ENCODE peak calls at places on chromosomes 11 and 22, in four cellular contexts. K is neural progenitor cell, Q is A549, D is HL-60. E is an unnamed sample.

GRCh38 chr11:108551653-108552462 is 41.7 kb downstream of the EXPH5 start:
- DNase-seq in K (peak; percentile 32), Q (no peak), D (no peak), E (no peak)

GRCh38 chr22:30226192-30226832 is 20.2 kb downstream of the LIF start:
- DNase-seq in K (no peak), Q (peak; percentile 58), D (no peak), E (no peak)

GRCh38 chr22:49168219-49168813 is 659.4 kb downstream of the BRD1 start:
- DNase-seq in K (no peak), Q (no peak), D (no peak), E (no peak)

GRCh38 chr11:39149214-39149613 is 2310.2 kb downstream of the LRRC4C start:
- DNase-seq in K (no peak), Q (no peak), D (no peak), E (no peak)

GRCh38 chr11:27700351-27701261 is at the start of gene BDNF:
- DNase-seq in K (peak; percentile 72), Q (peak; percentile 49), D (no peak), E (no peak)

GRCh38 chr22:49017769-49018330 is 809.8 kb downstream of the BRD1 start:
- DNase-seq in K (no peak), Q (no peak), D (no peak), E (no peak)

GRCh38 chr11:75425422-75425821 is 7.6 kb downstream of the KLHL35 start:
- DNase-seq in K (peak; percentile 71), Q (peak; percentile 60), D (no peak), E (no peak)

GRCh38 chr11:31397239-31397834 is 27.7 kb downstream of the DNAJC24 start:
- DNase-seq in K (peak; percentile 23), Q (peak; percentile 5), D (no peak), E (no peak)

DNA sequence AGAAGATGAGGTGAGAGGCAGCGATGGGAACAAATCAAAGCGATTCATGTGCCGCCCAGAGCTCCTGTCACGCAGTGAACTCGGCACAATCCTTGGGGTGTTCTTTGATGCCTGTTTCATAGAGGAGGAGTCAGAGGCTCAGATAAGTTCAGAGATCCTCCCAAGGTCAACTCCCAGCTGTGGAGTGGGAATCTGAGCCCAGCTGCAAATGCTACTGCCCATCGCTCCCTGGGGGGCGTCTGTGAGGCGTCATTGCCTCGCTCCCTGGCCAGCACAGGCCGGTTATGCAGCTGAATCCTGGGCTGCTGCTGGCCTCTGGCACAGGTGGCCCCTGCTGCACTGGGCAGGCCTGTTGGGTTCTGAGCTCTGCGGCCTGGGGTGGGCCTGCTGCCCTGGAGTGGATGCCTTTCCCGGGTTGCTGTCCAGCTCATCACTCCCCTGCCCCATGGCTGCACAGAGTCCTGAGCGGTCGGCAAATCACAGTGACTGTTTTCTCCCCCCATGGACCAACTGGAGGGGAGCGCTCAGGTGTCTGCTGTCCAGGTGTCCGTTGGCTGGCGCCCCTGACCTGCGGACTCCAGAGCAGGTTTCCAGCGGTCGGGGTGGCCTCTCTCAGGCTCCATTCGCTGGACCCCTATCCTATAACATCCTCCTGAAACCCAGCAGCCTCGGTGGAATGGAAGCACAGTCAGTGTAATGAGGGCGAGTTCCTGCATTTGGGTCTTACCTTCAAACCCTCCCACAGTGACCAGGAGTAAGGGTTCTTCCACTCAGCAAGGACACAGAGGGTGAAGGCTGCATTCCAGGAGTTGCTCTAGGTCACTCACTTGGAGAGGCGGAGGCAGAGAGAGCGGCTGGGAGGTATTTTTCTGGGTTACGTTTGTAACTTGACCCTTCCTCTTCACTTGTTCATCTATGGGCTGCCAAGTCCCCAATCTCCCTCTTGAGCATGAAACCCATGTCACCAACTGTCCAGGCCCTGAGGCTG is 36.5 kb upstream of the SHISAL1 start:
- DNase-seq in K (no peak), Q (no peak), D (no peak), E (no peak)
- TF ChIP-seq CTCF in K (no peak), Q (no peak), D (no peak), E (no peak)

GRCh38 chr22:50189184-50189848 is 3.6 kb downstream of the TRABD start:
- DNase-seq in K (no peak), Q (no peak), D (no peak), E (no peak)

GRCh38 chr22:50192056-50192824 is 6.5 kb downstream of the TRABD start:
- DNase-seq in K (no peak), Q (no peak), D (no peak), E (no peak)

GRCh38 chr22:50191041-50191740 is 5.5 kb downstream of the TRABD start:
- DNase-seq in K (no peak), Q (no peak), D (peak; percentile 86), E (peak; percentile 94)

GRCh38 chr22:50189849-50190181 is 4.1 kb downstream of the TRABD start:
- DNase-seq in K (no peak), Q (no peak), D (no peak), E (no peak)

GRCh38 chr22:50190182-50190951 is 4.7 kb downstream of the TRABD start:
- DNase-seq in K (peak; percentile 68), Q (peak; percentile 68), D (peak; percentile 89), E (peak; percentile 90)
- TF ChIP-seq CTCF in K (peak; percentile 44), Q (peak; percentile 36), D (peak; percentile 14), E (peak; percentile 44)

GRCh38 chr11:9123595-9124304 is 32.4 kb upstream of the SCUBE2 start:
- DNase-seq in K (no peak), Q (no peak), D (no peak), E (no peak)

GRCh38 chr11:9118277-9118676 is 26.9 kb upstream of the SCUBE2 start:
- DNase-seq in K (no peak), Q (no peak), D (no peak), E (no peak)

GRCh38 chr11:9125185-9125886 is 33.9 kb upstream of the SCUBE2 start:
- DNase-seq in K (no peak), Q (no peak), D (no peak), E (no peak)

GRCh38 chr11:9121397-9121796 is 30.0 kb upstream of the SCUBE2 start:
- DNase-seq in K (no peak), Q (no peak), D (no peak), E (no peak)

DNA sequence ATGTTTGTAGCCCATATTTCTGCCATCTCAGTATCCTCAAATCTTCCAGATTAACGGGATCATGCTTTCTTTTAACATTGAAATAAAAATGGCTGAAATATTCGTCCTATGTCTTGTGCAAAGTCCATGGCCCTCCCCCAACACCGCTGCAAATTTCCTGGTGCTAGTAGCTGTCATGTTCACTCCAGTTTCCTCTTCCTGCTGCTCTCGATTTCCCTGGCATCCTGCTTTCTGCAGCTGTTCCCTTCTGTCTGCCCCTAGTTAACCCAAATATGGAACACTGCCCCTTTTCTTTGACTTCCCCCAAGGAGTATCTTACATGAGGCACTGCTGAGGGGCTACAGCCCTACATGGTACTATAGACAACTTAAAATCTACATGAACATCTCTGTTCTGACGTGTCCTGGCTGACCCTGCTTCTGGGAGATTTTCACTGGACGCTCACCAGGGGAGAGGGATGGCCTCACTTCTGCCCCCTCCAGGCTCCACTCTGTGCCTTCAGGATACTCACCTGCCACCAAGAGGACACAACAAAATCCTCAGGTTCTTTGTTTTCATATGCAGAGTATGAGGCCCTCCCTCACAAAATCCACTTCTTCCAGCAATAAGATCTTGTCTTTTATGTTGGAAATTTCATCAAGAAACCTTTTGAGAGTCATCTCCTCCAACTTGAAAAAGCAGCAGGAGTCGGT is 29.4 kb upstream of the SCUBE2 start:
- DNase-seq in K (peak; percentile 77), Q (peak; percentile 39), D (no peak), E (no peak)
- TF ChIP-seq CTCF in K (peak; percentile 77), Q (peak; percentile 21), D (no peak), E (no peak)

DNA sequence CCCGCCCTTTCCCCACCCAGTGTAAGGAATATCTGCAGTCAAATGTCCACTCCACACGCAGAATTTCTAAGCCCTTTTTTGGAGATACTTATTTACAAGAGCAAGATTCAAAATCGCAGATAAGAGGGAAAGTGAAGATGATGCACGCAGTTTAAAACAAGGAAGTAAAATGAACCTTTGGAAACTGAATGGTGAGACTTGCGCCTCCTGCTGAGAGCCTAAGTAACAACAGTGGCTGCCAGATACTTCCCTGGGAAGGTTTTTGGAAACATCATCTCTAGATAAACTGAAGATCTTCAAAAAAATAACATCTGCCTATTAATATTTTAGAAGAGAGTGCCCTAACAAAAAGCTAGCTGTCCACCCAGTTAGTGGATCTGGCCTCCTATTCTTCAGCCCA is 963.1 kb upstream of the FAT3 start:
- DNase-seq in K (peak; percentile 51), Q (no peak), D (no peak), E (no peak)
- TF ChIP-seq CTCF in K (peak; percentile 63), Q (no peak), D (no peak), E (no peak)

GRCh38 chr11:12123177-12123576 is 12.8 kb downstream of the MICAL2 start:
- DNase-seq in K (no peak), Q (no peak), D (no peak), E (no peak)

GRCh38 chr11:12120031-12121008 is 9.9 kb downstream of the MICAL2 start:
- DNase-seq in K (peak; percentile 20), Q (no peak), D (no peak), E (no peak)

GRCh38 chr11:12121011-12121410 is 10.6 kb downstream of the MICAL2 start:
- DNase-seq in K (no peak), Q (no peak), D (no peak), E (no peak)

GRCh38 chr11:12122083-12122482 is 11.7 kb downstream of the MICAL2 start:
- DNase-seq in K (peak; percentile 52), Q (peak; percentile 48), D (no peak), E (peak; percentile 21)

DNA sequence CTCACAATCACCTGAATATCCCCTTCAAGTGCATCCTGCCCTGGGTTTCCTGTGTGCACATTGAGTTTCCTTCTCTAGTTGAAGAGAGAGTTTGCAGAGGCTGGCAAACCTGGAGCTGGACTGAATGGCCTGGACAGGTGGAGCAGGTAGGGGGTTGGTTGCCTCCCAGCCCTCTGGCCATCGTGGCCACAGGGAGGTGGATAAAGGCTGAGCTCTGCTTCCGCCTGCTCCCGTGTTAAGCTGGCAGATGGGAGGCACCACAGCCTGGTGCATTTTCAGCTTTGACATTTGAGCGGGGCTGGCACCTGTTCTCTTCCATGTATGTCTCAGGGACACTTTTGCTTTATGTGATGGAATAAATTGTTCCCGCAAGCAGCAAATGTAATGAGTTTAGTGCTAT is 11.1 kb downstream of the MICAL2 start:
- DNase-seq in K (no peak), Q (no peak), D (no peak), E (no peak)
- TF ChIP-seq CTCF in K (no peak), Q (no peak), D (no peak), E (no peak)

GRCh38 chr11:8682219-8683114 is at the start of the genes RPL27A and TRIM66:
- DNase-seq in K (peak; percentile 98), Q (peak; percentile 84), D (peak; percentile 96), E (peak; percentile 99)
- TF ChIP-seq CTCF in K (no peak), Q (no peak), D (no peak), E (no peak)

GRCh38 chr11:81197396-81197795 is 1536.3 kb downstream of the FAM181B start:
- DNase-seq in K (no peak), Q (no peak), D (no peak), E (no peak)
- TF ChIP-seq CTCF in K (peak; percentile 7), Q (no peak), D (no peak), E (no peak)

GRCh38 chr11:62545437-62546243 is 966 bp downstream of the AHNAK start:
- DNase-seq in K (peak; percentile 87), Q (peak; percentile 89), D (peak; percentile 95), E (peak; percentile 60)
- TF ChIP-seq CTCF in K (peak; percentile 12), Q (no peak), D (no peak), E (no peak)

GRCh38 chr11:35619754-35620640 is 1.7 kb downstream of the FJX1 start:
- DNase-seq in K (peak; percentile 87), Q (peak; percentile 42), D (no peak), E (peak; percentile 23)
- TF ChIP-seq CTCF in K (no peak), Q (no peak), D (no peak), E (no peak)

E was measured in activated CD8-positive, alpha-beta T cell treated with anti-CD3 and anti-CD28 coated beads for 36 hours.